ENCODE peak calls at places on chromosomes 5 and 9, in ten cellular contexts. S, A, P, D, Z, G, H, B, U and T are unnamed samples.

GRCh38 chr9:875119-875962 is 33.8 kb downstream of the DMRT1 start:
- DNase-seq in S (no peak), A (no peak), P (no peak), D (no peak), Z (no peak), G (no peak), H (no peak), B (no peak), U (no peak), T (no peak)

GRCh38 chr9:111559000-111559610 is 34.1 kb downstream of the ZNF483 start:
- DNase-seq in S (no peak), A (no peak), P (no peak), D (no peak), Z (no peak), G (no peak), H (no peak), B (no peak), U (peak), T (no peak)

GRCh38 chr5:132868754-132869153 is 2.3 kb downstream of the UQCRQ start:
- DNase-seq in S (no peak), A (no peak), P (no peak), D (no peak), Z (no peak), G (no peak), H (no peak), B (no peak), U (no peak), T (no peak)

GRCh38 chr5:80070338-80071056 is 35.3 kb downstream of the THBS4 start:
- DNase-seq in S (no peak), A (no peak), P (no peak), D (no peak), Z (no peak), G (no peak), H (no peak), B (no peak), U (no peak), T (no peak)

GRCh38 chr9:112535811-112536210 is 49.2 kb downstream of the KIAA1958 start:
- DNase-seq in S (no peak), A (no peak), P (no peak), D (no peak), Z (no peak), G (no peak), H (no peak), B (no peak), U (peak), T (no peak)

GRCh38 chr5:76763136-76763535 is 47.2 kb downstream of the F2R start:
- DNase-seq in S (no peak), A (no peak), P (no peak), D (peak), Z (no peak), G (no peak), H (no peak), B (no peak), U (no peak), T (no peak)

GRCh38 chr5:153122416-153122815 is 368.1 kb upstream of the GRIA1 start:
- DNase-seq in S (no peak), A (no peak), P (no peak), D (no peak), Z (no peak), G (no peak), H (no peak), B (no peak), U (no peak), T (peak)

GRCh38 chr9:98380065-98380681 is 124.7 kb upstream of the TBC1D2 start:
- DNase-seq in S (peak), A (no peak), P (no peak), D (no peak), Z (no peak), G (no peak), H (no peak), B (peak), U (peak), T (no peak)

GRCh38 chr5:79111960-79112702 is 522 bp downstream of the BHMT start:
- DNase-seq in S (no peak), A (no peak), P (no peak), D (no peak), Z (no peak), G (no peak), H (no peak), B (no peak), U (no peak), T (no peak)

GRCh38 chr5:142308358-142308757 is 16.5 kb downstream of the SPRY4 start:
- DNase-seq in S (no peak), A (no peak), P (no peak), D (no peak), Z (no peak), G (no peak), H (no peak), B (no peak), U (no peak), T (no peak)

GRCh38 chr9:74496819-74497749 is at the start of gene RORB:
- DNase-seq in S (no peak), A (no peak), P (no peak), D (peak), Z (peak), G (peak), H (no peak), B (peak), U (peak), T (peak)

GRCh38 chr5:97929383-97929782 is 746.3 kb upstream of the RIOK2 start:
- DNase-seq in S (no peak), A (no peak), P (no peak), D (no peak), Z (no peak), G (no peak), H (no peak), B (no peak), U (no peak), T (no peak)

GRCh38 chr9:6584881-6585597 is 60.5 kb downstream of the GLDC start:
- DNase-seq in S (no peak), A (no peak), P (peak), D (peak), Z (no peak), G (no peak), H (no peak), B (peak), U (peak), T (no peak)

GRCh38 chr9:70902171-70902570 is 219.2 kb downstream of the TRPM3 start:
- DNase-seq in S (no peak), A (no peak), P (no peak), D (no peak), Z (no peak), G (no peak), H (no peak), B (peak), U (peak), T (no peak)

GRCh38 chr5:169095410-169095772 is 205.5 kb downstream of the SLIT3 start:
- DNase-seq in S (no peak), A (no peak), P (no peak), D (no peak), Z (no peak), G (no peak), H (no peak), B (no peak), U (no peak), T (no peak)

GRCh38 chr5:164013077-164013670 is 507.8 kb downstream of the MAT2B start:
- DNase-seq in S (peak), A (no peak), P (peak), D (peak), Z (peak), G (peak), H (no peak), B (peak), U (peak), T (no peak)

GRCh38 chr9:121725008-121725795 is 73.8 kb downstream of the DAB2IP start:
- DNase-seq in S (no peak), A (no peak), P (no peak), D (no peak), Z (peak), G (no peak), H (peak), B (no peak), U (peak), T (no peak)

GRCh38 chr5:139725073-139725830 is 70.4 kb upstream of the PSD2 start:
- DNase-seq in S (no peak), A (no peak), P (no peak), D (no peak), Z (peak), G (no peak), H (peak), B (peak), U (peak), T (no peak)

GRCh38 chr9:76531231-76531775 is 72.3 kb downstream of the GCNT1 start:
- DNase-seq in S (no peak), A (no peak), P (no peak), D (no peak), Z (peak), G (no peak), H (no peak), B (no peak), U (no peak), T (no peak)

GRCh38 chr9:101350285-101350684 is 34.5 kb downstream of the BAAT start:
- DNase-seq in S (no peak), A (no peak), P (no peak), D (no peak), Z (no peak), G (no peak), H (no peak), B (no peak), U (no peak), T (no peak)

GRCh38 chr9:133845659-133845947 is 107.5 kb upstream of the SARDH start:
- DNase-seq in S (no peak), A (no peak), P (no peak), D (no peak), Z (no peak), G (no peak), H (no peak), B (no peak), U (no peak), T (no peak)

GRCh38 chr9:74555015-74555414 is 57.9 kb downstream of the RORB start:
- DNase-seq in S (no peak), A (no peak), P (no peak), D (no peak), Z (no peak), G (no peak), H (no peak), B (no peak), U (no peak), T (no peak)

GRCh38 chr5:151157426-151158286 is at the start of gene ANXA6:
- DNase-seq in S (peak), A (peak), P (peak), D (peak), Z (peak), G (peak), H (peak), B (peak), U (peak), T (peak)

GRCh38 chr9:94772654-94773303 is 46.3 kb downstream of the AOPEP start:
- DNase-seq in S (no peak), A (no peak), P (no peak), D (no peak), Z (no peak), G (no peak), H (peak), B (no peak), U (no peak), T (no peak)

GRCh38 chr5:88480245-88480644 is 211.6 kb upstream of the TMEM161B start:
- DNase-seq in S (no peak), A (no peak), P (no peak), D (no peak), Z (peak), G (no peak), H (no peak), B (no peak), U (no peak), T (no peak)

GRCh38 chr9:9942764-9943424 is 669.9 kb downstream of the PTPRD start:
- DNase-seq in S (no peak), A (peak), P (no peak), D (peak), Z (peak), G (peak), H (peak), B (peak), U (peak), T (no peak)

GRCh38 chr9:99560561-99560960 is 261.1 kb upstream of the NR4A3 start:
- DNase-seq in S (no peak), A (no peak), P (no peak), D (no peak), Z (no peak), G (no peak), H (no peak), B (no peak), U (no peak), T (no peak)

GRCh38 chr9:97773091-97773490 is 76.0 kb upstream of the XPA start:
- DNase-seq in S (no peak), A (no peak), P (no peak), D (no peak), Z (no peak), G (no peak), H (no peak), B (no peak), U (peak), T (no peak)

GRCh38 chr9:36407122-36407723 is 7.2 kb upstream of the RNF38 start:
- DNase-seq in S (no peak), A (peak), P (peak), D (peak), Z (peak), G (peak), H (no peak), B (peak), U (peak), T (peak)

GRCh38 chr9:12516573-12516972 is 176.6 kb upstream of the TYRP1 start:
- DNase-seq in S (no peak), A (no peak), P (no peak), D (no peak), Z (no peak), G (no peak), H (no peak), B (no peak), U (no peak), T (no peak)

GRCh38 chr9:79569814-79570448 is 1.8 kb upstream of the TLE4 start:
- DNase-seq in S (no peak), A (no peak), P (no peak), D (no peak), Z (no peak), G (no peak), H (no peak), B (no peak), U (no peak), T (no peak)

GRCh38 chr9:135247174-135247930 is 159.9 kb downstream of the OLFM1 start:
- DNase-seq in S (no peak), A (no peak), P (no peak), D (no peak), Z (peak), G (no peak), H (no peak), B (no peak), U (no peak), T (no peak)

GRCh38 chr5:166493627-166494026 is 1797.8 kb upstream of the WWC1 start:
- DNase-seq in S (no peak), A (no peak), P (no peak), D (no peak), Z (no peak), G (no peak), H (no peak), B (no peak), U (peak), T (no peak)

GRCh38 chr5:139222346-139222745 is 24.2 kb upstream of the SIL1 start:
- DNase-seq in S (no peak), A (no peak), P (no peak), D (no peak), Z (no peak), G (no peak), H (no peak), B (no peak), U (peak), T (peak)

GRCh38 chr5:143453722-143454121 is 50.2 kb upstream of the NR3C1 start:
- DNase-seq in S (no peak), A (no peak), P (no peak), D (no peak), Z (no peak), G (no peak), H (no peak), B (no peak), U (no peak), T (no peak)

GRCh38 chr5:128356011-128356410 is 182.0 kb downstream of the FBN2 start:
- DNase-seq in S (no peak), A (no peak), P (no peak), D (no peak), Z (no peak), G (no peak), H (no peak), B (no peak), U (no peak), T (peak)

GRCh38 chr5:84715087-84715486 is 330.4 kb upstream of the EDIL3 start:
- DNase-seq in S (no peak), A (no peak), P (no peak), D (no peak), Z (no peak), G (no peak), H (no peak), B (no peak), U (no peak), T (no peak)

GRCh38 chr9:136799079-136799853 is 3.1 kb downstream of the CCDC183 start:
- DNase-seq in S (no peak), A (no peak), P (no peak), D (no peak), Z (peak), G (no peak), H (no peak), B (no peak), U (peak), T (peak)

GRCh38 chr5:131475416-131476045 is 159.5 kb downstream of the RAPGEF6 start:
- DNase-seq in S (no peak), A (no peak), P (no peak), D (no peak), Z (no peak), G (no peak), H (peak), B (no peak), U (no peak), T (no peak)